ENCODE peak calls at places on chromosomes 5 and 9, in six cellular contexts. S is CD8-positive, alpha-beta memory T cell; H is psoas muscle; J is GM13976; D is EH; R is effector memory CD8-positive, alpha-beta T cell. Q is an unnamed sample.

GRCh38 chr9:3080951-3081350 is 237.1 kb upstream of the PUM3 start:
- DNase-seq in H (no peak), R (no peak), S (no peak), D (peak; percentile 37), J (no peak), Q (no peak)

GRCh38 chr9:121688149-121688680 is 36.8 kb downstream of the DAB2IP start:
- DNase-seq in D (no peak), R (no peak), S (no peak), H (peak; percentile 11), J (no peak), Q (no peak)

GRCh38 chr5:154309805-154310204 is 119.3 kb downstream of the GALNT10 start:
- DNase-seq in S (no peak), H (no peak), J (no peak), R (no peak), D (peak; percentile 54), Q (no peak)

GRCh38 chr5:172235132-172235780 is 41.3 kb downstream of the EFCAB9 start:
- DNase-seq in R (no peak), J (no peak), H (no peak), D (peak; percentile 30), S (no peak), Q (peak; percentile 12)

GRCh38 chr5:94807985-94808384 is 189.5 kb downstream of the SLF1 start:
- DNase-seq in J (no peak), D (no peak), R (no peak), S (no peak), H (no peak), Q (no peak)

GRCh38 chr9:130918102-130918869 is 20.8 kb downstream of the FIBCD1 start:
- DNase-seq in H (no peak), S (no peak), J (no peak), D (no peak), R (no peak), Q (no peak)

GRCh38 chr5:67248703-67249589 is 52.3 kb upstream of the CD180 start:
- DNase-seq in H (no peak), R (no peak), D (peak; percentile 79), S (no peak), J (no peak), Q (no peak)

GRCh38 chr9:134983094-134983493 is 65.4 kb upstream of the FCN1 start:
- DNase-seq in H (no peak), S (no peak), D (no peak), R (no peak), J (peak; percentile 69), Q (no peak)

GRCh38 chr9:34825780-34826179 is 115.8 kb upstream of the CCL21 start:
- DNase-seq in R (no peak), D (no peak), H (no peak), J (no peak), S (no peak), Q (no peak)

GRCh38 chr5:173624276-173624675 is 7.8 kb upstream of the BOD1 start:
- DNase-seq in R (no peak), H (no peak), J (no peak), D (no peak), S (no peak), Q (no peak)

GRCh38 chr5:57442080-57442839 is 40.4 kb downstream of the ACTBL2 start:
- DNase-seq in J (peak; percentile 19), H (no peak), R (no peak), S (no peak), D (peak; percentile 91), Q (no peak)

GRCh38 chr9:125761685-125762084 is 14.5 kb downstream of the PBX3 start:
- DNase-seq in D (no peak), J (no peak), S (no peak), R (no peak), H (no peak), Q (peak; percentile 56)

GRCh38 chr5:150511641-150512367 is 3.9 kb downstream of the NDST1 start:
- DNase-seq in H (peak; percentile 72), S (no peak), D (peak; percentile 76), R (no peak), J (no peak), Q (peak; percentile 55)

GRCh38 chr5:68949711-68950110 is 144.1 kb upstream of the SLC30A5 start:
- DNase-seq in J (no peak), D (no peak), S (no peak), R (no peak), H (no peak), Q (no peak)

GRCh38 chr5:56277573-56277972 is 44.4 kb upstream of the ANKRD55 start:
- DNase-seq in R (no peak), H (no peak), S (no peak), D (no peak), J (no peak), Q (no peak)

GRCh38 chr5:57692582-57693487 is 210.2 kb upstream of the ACTBL2 start:
- DNase-seq in R (no peak), H (peak; percentile 84), D (peak; percentile 97), S (no peak), J (no peak), Q (peak; percentile 91)

GRCh38 chr5:148228392-148228984 is 9.8 kb upstream of the MARCOL start:
- DNase-seq in D (no peak), R (no peak), J (no peak), H (no peak), S (no peak), Q (no peak)

GRCh38 chr9:109914280-109915027 is 134.5 kb downstream of the PALM2AKAP2 start:
- DNase-seq in R (no peak), S (no peak), J (no peak), D (peak; percentile 95), H (no peak), Q (no peak)

GRCh38 chr5:1763960-1764605 is 35.6 kb downstream of the MRPL36 start:
- DNase-seq in H (no peak), S (no peak), D (peak; percentile 6), R (no peak), J (no peak), Q (no peak)

GRCh38 chr5:103057208-103058130 is 62.5 kb downstream of the GIN1 start:
- DNase-seq in D (peak; percentile 51), R (no peak), J (no peak), H (no peak), S (no peak), Q (no peak)

GRCh38 chr5:43210570-43210969 is 18.5 kb downstream of the NIM1K start:
- DNase-seq in R (no peak), S (no peak), J (no peak), D (no peak), H (no peak), Q (no peak)

Q was measured in pons.